ENCODE peak calls at places on chromosomes 5 and 9, in seven cellular contexts. O is small intestine, C is GM23248, E is HCT116, H is MG63, P is ovary, B is adipocyte. L is an unnamed sample. For H3K36me3, the result is how much of the 10 kb centered on the place peaks cover.

GRCh38 chr5:28403846-28404245 is 1365.5 kb upstream of the CDH9 start:
- DNase-seq in B (no peak), C (no peak), P (no peak), O (no peak), H (no peak), E (no peak), L (no peak)

GRCh38 chr5:43482490-43483064 is 1.1 kb downstream of the TMEM267 start:
- DNase-seq in C (peak), B (peak), O (peak), E (no peak), P (no peak), H (no peak), L (no peak)

GRCh38 chr5:158874814-158875213 is 224.9 kb downstream of the EBF1 start:
- DNase-seq in B (peak), C (peak), P (no peak), H (no peak), O (no peak), E (no peak), L (no peak)

GRCh38 chr9:134910146-134910545 is 7.6 kb downstream of the FCN1 start:
- DNase-seq in O (no peak), B (no peak), H (no peak), C (no peak), P (no peak), E (no peak), L (no peak)

GRCh38 chr9:135309763-135310125 is 169.8 kb upstream of the PPP1R26 start:
- DNase-seq in O (no peak), C (no peak), E (no peak), P (no peak), H (no peak), B (no peak), L (no peak)

GRCh38 chr9:33374634-33375237 is 27.6 kb downstream of the AQP7 start:
- DNase-seq in H (peak), P (peak), O (peak), B (peak), C (peak), E (peak), L (peak)

GRCh38 chr5:135437796-135438560 is 9.2 kb downstream of the DCANP1 start:
- DNase-seq in C (peak), H (peak), B (peak), O (peak), P (no peak), E (peak), L (peak)

GRCh38 chr9:131477367-131477766 is 25.4 kb upstream of the POMT1 start:
- DNase-seq in C (no peak), O (no peak), E (no peak), B (no peak), P (no peak), H (no peak), L (no peak)

GRCh38 chr5:55578771-55579170 is 44.0 kb upstream of the PLPP1 start:
- DNase-seq in P (no peak), H (peak), E (no peak), B (no peak), C (peak), O (no peak), L (no peak)

GRCh38 chr9:16868706-16869105 is 1.8 kb downstream of the BNC2 start:
- DNase-seq in C (peak), E (no peak), P (no peak), H (no peak), B (peak), O (no peak), L (no peak)

GRCh38 chr5:120527251-120527650 is 63.2 kb downstream of the PRR16 start:
- DNase-seq in P (no peak), E (no peak), O (no peak), B (no peak), H (no peak), C (no peak), L (no peak)

GRCh38 chr9:18208166-18209059 is 265.5 kb upstream of the ADAMTSL1 start:
- DNase-seq in E (no peak), P (peak), B (peak), C (peak), O (peak), H (peak), L (peak)

GRCh38 chr9:69768101-69768500 is 8.3 kb upstream of the PTAR1 start:
- DNase-seq in B (peak), C (peak), O (no peak), H (no peak), P (no peak), E (no peak), L (no peak)

GRCh38 chr9:13804532-13804931 is 509.4 kb downstream of the NFIB start:
- DNase-seq in O (no peak), H (no peak), E (no peak), C (no peak), B (peak), P (no peak), L (no peak)

GRCh38 chr9:15606667-15607472 is 54.0 kb downstream of the CCDC171 start:
- DNase-seq in C (peak), E (peak), O (peak), P (no peak), B (peak), H (no peak), L (no peak)

GRCh38 chr9:4738866-4739586 is 2.0 kb downstream of the AK3 start:
- DNase-seq in E (no peak), O (peak), B (peak), P (no peak), C (peak), H (no peak), L (no peak)

GRCh38 chr5:169706758-169707450 is 69.8 kb downstream of the DOCK2 start:
- DNase-seq in O (no peak), E (no peak), P (no peak), C (peak), H (peak), B (peak), L (no peak)
- H3K36me3 ChIP-seq in O (under half), E (under half), P (under half), C (under half), H (under half), B (under half), L (under half)

GRCh38 chr9:124882221-124882620 is 20.3 kb downstream of the ARPC5L start:
- DNase-seq in O (no peak), H (no peak), P (no peak), C (no peak), E (no peak), B (no peak), L (no peak)
- H3K36me3 ChIP-seq in O (under half), H (under half), P (under half), C (under half), E (under half), B (half or more), L (under half)

GRCh38 chr5:116528519-116529234 is 45.9 kb downstream of the SEMA6A start:
- DNase-seq in E (no peak), H (no peak), P (no peak), O (no peak), C (no peak), B (no peak), L (no peak)

GRCh38 chr5:116524966-116525365 is 49.7 kb downstream of the SEMA6A start:
- DNase-seq in O (peak), H (no peak), B (no peak), C (no peak), E (no peak), P (no peak), L (no peak)

GRCh38 chr5:116525680-116526079 is 48.9 kb downstream of the SEMA6A start:
- DNase-seq in B (no peak), E (no peak), H (no peak), C (no peak), P (no peak), O (peak), L (no peak)

GRCh38 chr5:116529615-116530014 is 45.0 kb downstream of the SEMA6A start:
- DNase-seq in O (peak), P (no peak), B (no peak), H (no peak), C (no peak), E (no peak), L (no peak)

GRCh38 chr5:116527587-116527986 is 47.0 kb downstream of the SEMA6A start:
- DNase-seq in C (no peak), P (no peak), H (no peak), O (peak), E (no peak), B (no peak), L (no peak)
- H3K36me3 ChIP-seq in C (under half), P (under half), H (under half), O (under half), E (under half), B (under half), L (under half)

DNA sequence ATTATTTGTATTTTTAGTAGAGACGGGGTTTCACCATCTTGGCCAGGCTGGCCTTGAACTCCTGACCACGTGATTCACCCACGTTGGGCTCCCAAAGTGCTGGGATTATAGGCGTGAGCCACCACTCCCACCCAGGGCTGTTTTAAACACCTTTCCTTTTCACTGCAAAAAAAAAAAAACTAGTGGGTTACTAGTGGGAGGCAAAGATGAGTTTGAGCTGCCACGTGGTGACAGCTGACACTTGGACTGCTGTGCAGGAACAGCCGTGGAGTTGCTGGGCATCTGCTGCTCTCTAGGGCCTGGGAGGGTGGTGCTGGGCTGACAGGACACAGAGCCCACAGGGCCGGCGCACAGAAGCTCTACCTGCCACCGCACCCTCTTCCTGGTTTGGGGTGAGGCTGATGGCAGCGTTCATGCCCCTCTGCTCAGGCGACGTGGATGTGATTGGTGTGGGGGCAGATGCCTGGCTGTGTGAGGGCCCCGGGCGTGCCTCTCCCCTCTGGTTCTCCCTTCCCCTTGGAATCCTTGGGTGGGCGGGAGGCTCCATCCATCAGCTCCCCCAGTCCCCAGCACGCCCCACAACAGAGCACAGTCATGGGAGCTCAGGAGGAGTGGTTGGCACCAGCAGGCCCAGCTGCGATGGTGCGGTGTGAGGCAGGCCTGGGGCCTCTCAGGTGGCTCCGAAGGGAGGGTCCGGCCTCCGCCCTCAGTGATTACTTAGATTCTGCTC is 16.9 kb downstream of the RABL6 start:
- DNase-seq in C (no peak), H (no peak), O (no peak), P (peak), E (no peak), B (no peak), L (no peak)
- H3K36me3 ChIP-seq in C (under half), H (under half), O (under half), P (under half), E (under half), B (under half), L (under half)

GRCh38 chr5:138925090-138925635 is 50.0 kb upstream of the LRRTM2 start:
- DNase-seq in B (no peak), C (no peak), O (no peak), H (no peak), P (no peak), E (no peak), L (no peak)
- H3K36me3 ChIP-seq in B (half or more), C (under half), O (under half), H (half or more), P (under half), E (under half), L (under half)

GRCh38 chr5:171957591-171958251 is 48.7 kb downstream of the FBXW11 start:
- DNase-seq in C (no peak), E (no peak), P (no peak), B (no peak), H (peak), O (no peak), L (peak)
- H3K36me3 ChIP-seq in C (under half), E (under half), P (under half), B (under half), H (under half), O (under half), L (under half)

DNA sequence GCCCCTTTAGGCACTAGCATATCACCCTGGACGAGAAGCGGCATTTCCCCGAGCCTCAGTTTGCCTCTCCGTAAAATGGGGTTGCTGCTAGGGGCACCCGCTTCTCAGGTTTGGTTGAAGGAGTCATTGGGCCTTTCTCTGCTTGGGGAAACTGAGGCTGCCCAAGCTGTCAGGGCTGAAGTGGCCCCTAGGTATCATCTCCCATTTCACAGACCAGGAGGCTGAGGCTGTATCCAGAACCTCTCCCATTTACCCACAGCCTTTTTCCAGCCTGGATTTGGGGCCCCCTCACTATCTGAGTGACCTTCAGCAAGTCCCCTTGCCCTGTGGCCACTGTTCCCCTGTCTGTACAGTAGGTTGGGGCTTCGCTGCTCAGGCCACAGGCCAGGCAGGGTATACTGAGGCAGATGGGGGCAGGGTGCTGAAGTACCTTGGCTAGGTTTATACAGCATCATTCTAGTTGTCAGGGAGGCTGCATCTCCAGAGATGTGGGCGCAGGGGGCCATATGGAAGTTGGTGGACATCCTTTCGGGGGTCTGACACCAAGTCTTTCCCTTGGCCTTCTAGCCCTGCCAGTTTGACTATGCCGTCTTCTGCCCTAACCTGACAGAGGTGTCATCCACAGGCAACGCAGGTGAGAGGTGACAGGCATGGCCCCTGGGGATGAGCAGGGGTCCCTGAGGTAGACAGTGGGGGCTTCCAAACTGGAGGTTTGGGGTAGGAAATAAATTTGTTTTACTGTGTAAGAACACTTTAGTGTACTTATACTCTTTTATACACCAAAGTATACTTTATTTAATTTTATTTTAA is 7.9 kb downstream of the FPGS start:
- DNase-seq in B (no peak), H (no peak), P (no peak), O (no peak), E (no peak), C (no peak), L (no peak)
- H3K36me3 ChIP-seq in B (half or more), H (half or more), P (under half), O (under half), E (under half), C (under half), L (under half)